ENCODE peak calls at places on chromosomes 7 and 10, in nine cellular contexts. H, B, Q, G, X, J, W, U and L are unnamed samples. For H3K27me3, the result is how much of the 10 kb centered on the place peaks cover.

GRCh38 chr10:62853710-62854109 is 37.5 kb upstream of the EGR2 start:
- DNase-seq in G (no peak), W (no peak), J (no peak), H (no peak), Q (no peak), U (no peak), X (no peak), B (no peak), L (no peak)

GRCh38 chr10:126080879-126081331 is 184.5 kb downstream of the FANK1 start:
- DNase-seq in Q (peak), U (no peak), G (no peak), B (no peak), H (no peak), X (no peak), J (no peak), W (peak), L (peak)

GRCh38 chr10:21372651-21373410 is 152.7 kb downstream of the SKIDA1 start:
- DNase-seq in G (peak), H (peak), J (no peak), X (peak), B (no peak), W (peak), Q (peak), U (peak), L (peak)

GRCh38 chr7:112068967-112069366 is 137.2 kb downstream of the DOCK4 start:
- DNase-seq in W (no peak), U (no peak), Q (no peak), H (no peak), J (no peak), X (no peak), B (no peak), G (no peak), L (no peak)

GRCh38 chr10:98435178-98435577 is 11.6 kb downstream of the HPS1 start:
- DNase-seq in G (no peak), H (no peak), B (no peak), W (no peak), U (no peak), X (no peak), Q (no peak), J (no peak), L (no peak)

GRCh38 chr7:32088336-32088975 is 18.2 kb upstream of the PDE1C start:
- DNase-seq in W (no peak), B (peak), U (no peak), G (no peak), H (no peak), Q (peak), J (no peak), X (no peak), L (peak)

GRCh38 chr10:132523561-132524442 is 13.8 kb upstream of the INPP5A start:
- DNase-seq in X (no peak), Q (no peak), W (no peak), U (peak), B (no peak), G (no peak), J (no peak), H (no peak), L (no peak)

GRCh38 chr7:49333180-49333881 is 409.0 kb downstream of the CDC14C start:
- DNase-seq in X (no peak), B (no peak), H (no peak), W (no peak), U (no peak), J (no peak), Q (no peak), G (peak), L (no peak)

GRCh38 chr10:123926401-123927264 is 35.0 kb upstream of the CPXM2 start:
- DNase-seq in W (peak), J (no peak), H (peak), U (no peak), X (no peak), B (no peak), Q (no peak), G (peak), L (no peak)

GRCh38 chr10:120891367-120891766 is 40.2 kb downstream of the WDR11 start:
- DNase-seq in W (peak), U (no peak), G (no peak), X (no peak), B (no peak), J (no peak), H (no peak), Q (no peak), L (no peak)

GRCh38 chr10:122341141-122341810 is 33.2 kb upstream of the PLEKHA1 start:
- DNase-seq in Q (peak), U (no peak), H (no peak), X (no peak), G (no peak), B (no peak), J (no peak), W (no peak), L (no peak)

GRCh38 chr10:126595160-126595559 is 75.3 kb downstream of the C10orf90 start:
- DNase-seq in W (no peak), U (no peak), Q (no peak), G (no peak), B (no peak), X (peak), H (no peak), J (no peak), L (no peak)

GRCh38 chr7:130899638-130900401 is 165.8 kb upstream of the KLF14 start:
- DNase-seq in Q (no peak), W (no peak), B (no peak), H (no peak), X (no peak), U (no peak), G (no peak), J (no peak), L (no peak)

GRCh38 chr7:116525913-116526857 is 1.3 kb downstream of the CAV1 start:
- DNase-seq in G (peak), X (peak), J (peak), U (peak), Q (peak), H (no peak), B (peak), W (peak), L (no peak)

GRCh38 chr10:78772083-78772482 is 296.7 kb upstream of the ZMIZ1 start:
- DNase-seq in Q (no peak), B (no peak), X (no peak), W (no peak), G (no peak), J (no peak), U (no peak), H (no peak), L (no peak)

GRCh38 chr10:120978589-120979252 is 127.6 kb downstream of the WDR11 start:
- DNase-seq in G (no peak), X (no peak), U (no peak), Q (no peak), J (no peak), H (no peak), B (no peak), W (peak), L (peak)

GRCh38 chr10:15245530-15245929 is 77.0 kb upstream of the NMT2 start:
- DNase-seq in G (no peak), B (peak), U (no peak), X (no peak), Q (no peak), H (no peak), J (no peak), W (no peak), L (no peak)

GRCh38 chr7:28685291-28685659 is 272.9 kb downstream of the TRIL start:
- DNase-seq in H (no peak), Q (no peak), J (peak), U (no peak), G (no peak), X (no peak), W (no peak), B (no peak), L (no peak)

GRCh38 chr7:80307251-80307856 is 172.7 kb downstream of the GNAI1 start:
- DNase-seq in X (no peak), B (no peak), G (no peak), Q (peak), U (no peak), J (no peak), W (peak), H (no peak), L (no peak)

GRCh38 chr10:100744136-100744979 is 1.0 kb upstream of the PAX2 start:
- DNase-seq in W (no peak), U (no peak), X (no peak), J (no peak), H (no peak), B (peak), Q (no peak), G (no peak), L (no peak)

GRCh38 chr10:100742067-100742771 is 3.2 kb upstream of the PAX2 start:
- DNase-seq in J (no peak), B (peak), X (no peak), H (no peak), Q (no peak), G (no peak), U (no peak), W (no peak), L (no peak)

GRCh38 chr10:100741386-100742066 is 3.9 kb upstream of the PAX2 start:
- DNase-seq in W (no peak), J (no peak), H (no peak), U (no peak), Q (no peak), B (peak), X (no peak), G (no peak), L (no peak)

GRCh38 chr10:100743626-100744135 is 1.7 kb upstream of the PAX2 start:
- DNase-seq in W (peak), Q (peak), B (peak), J (no peak), X (peak), G (peak), H (peak), U (no peak), L (no peak)

DNA sequence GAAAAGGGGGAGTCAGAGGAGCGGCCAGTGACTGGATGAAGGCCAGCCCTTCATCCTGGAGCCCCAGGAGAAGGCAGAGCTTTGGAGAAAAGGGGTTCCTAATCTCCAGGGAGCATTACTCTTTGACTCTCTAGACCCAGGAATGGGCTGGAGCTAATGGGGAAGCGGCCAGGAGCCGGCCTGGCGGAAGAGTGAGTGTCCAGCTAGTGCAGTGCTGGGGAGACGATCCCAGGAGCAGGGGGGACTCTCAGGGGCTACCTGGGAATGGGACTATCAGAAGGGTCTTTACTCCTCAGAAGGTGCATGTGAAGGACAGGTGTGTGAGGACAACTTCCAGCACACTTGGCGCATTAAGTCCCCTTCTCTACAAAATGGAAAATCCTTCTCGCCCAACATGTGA is 2.4 kb upstream of the PAX2 start:
- DNase-seq in B (no peak), W (no peak), U (no peak), Q (no peak), X (no peak), J (no peak), H (no peak), G (no peak), L (no peak)
- H3K4me3 ChIP-seq in B (no peak), W (no peak), U (no peak), Q (no peak), X (no peak), J (no peak), H (no peak), G (no peak), L (peak)

GRCh38 chr10:61166065-61166464 is 222.1 kb upstream of the RHOBTB1 start:
- DNase-seq in U (no peak), J (no peak), G (no peak), Q (no peak), H (no peak), B (no peak), X (no peak), W (no peak), L (no peak)
- TF ChIP-seq CTCF in U (no peak), J (no peak), G (no peak), Q (no peak), H (no peak), B (no peak), X (no peak), W (no peak), L (no peak)

GRCh38 chr7:36863901-36864701 is 139.8 kb upstream of the AOAH start:
- DNase-seq in J (no peak), Q (peak), U (no peak), H (no peak), X (no peak), B (no peak), G (no peak), W (no peak), L (no peak)

GRCh38 chr7:36862685-36863375 is 138.5 kb upstream of the AOAH start:
- DNase-seq in H (no peak), X (no peak), J (no peak), W (no peak), B (no peak), Q (peak), G (no peak), U (no peak), L (no peak)

GRCh38 chr7:36860679-36861078 is 136.4 kb upstream of the AOAH start:
- DNase-seq in W (no peak), U (no peak), B (no peak), H (no peak), X (no peak), J (no peak), G (no peak), Q (no peak), L (no peak)

GRCh38 chr7:36868727-36869411 is 144.6 kb upstream of the AOAH start:
- DNase-seq in U (no peak), B (no peak), J (no peak), X (no peak), W (no peak), H (no peak), Q (no peak), G (no peak), L (no peak)

DNA sequence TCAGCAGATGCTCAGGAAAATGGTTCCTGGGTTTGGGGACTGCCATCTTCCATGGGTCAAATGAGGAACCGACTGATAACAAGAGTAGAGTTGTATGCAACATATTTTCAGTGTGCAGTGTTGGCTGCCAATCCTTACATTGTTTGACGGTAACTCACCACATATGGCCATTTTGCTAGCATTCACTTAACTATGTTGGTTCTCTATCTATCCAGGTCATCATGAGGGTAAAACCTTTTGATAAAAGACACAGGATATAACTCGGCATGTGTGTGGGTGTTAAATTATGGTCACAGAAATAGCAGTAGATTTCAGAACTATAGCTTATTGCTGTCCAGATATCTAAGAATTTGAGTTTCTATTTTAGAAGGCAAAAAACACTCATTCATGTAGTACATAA is 140.7 kb upstream of the AOAH start:
- DNase-seq in Q (peak), H (no peak), X (no peak), J (no peak), U (no peak), G (no peak), W (no peak), B (no peak), L (no peak)
- H3K27me3 ChIP-seq in Q (under half), H (under half), X (under half), J (under half), U (under half), G (under half), W (under half), B (under half), L (under half)

GRCh38 chr7:380226-380550 is 90.2 kb downstream of the FOXL3 start:
- DNase-seq in J (peak), G (no peak), H (no peak), B (peak), U (no peak), Q (no peak), W (no peak), X (no peak), L (no peak)
- H3K4me3 ChIP-seq in J (no peak), G (no peak), H (no peak), B (peak), U (peak), Q (no peak), W (no peak), X (no peak), L (no peak)

GRCh38 chr7:818031-818699 is 14.1 kb upstream of the SUN1 start:
- DNase-seq in X (no peak), J (no peak), G (peak), U (no peak), Q (peak), H (no peak), B (no peak), W (peak), L (no peak)
- TF ChIP-seq CTCF in X (peak), J (no peak), G (peak), U (peak), Q (peak), H (no peak), B (peak), W (peak), L (peak)

GRCh38 chr7:101170617-101171441 is 5.5 kb upstream of the VGF start:
- DNase-seq in G (no peak), X (no peak), B (no peak), W (no peak), U (no peak), H (no peak), J (no peak), Q (no peak), L (no peak)
- H3K27me3 ChIP-seq in G (half or more), X (under half), B (half or more), W (half or more), U (half or more), H (half or more), J (under half), Q (half or more), L (half or more)